ENCODE peak calls at places on chromosomes 13 and 19, in four cellular contexts. U, F, K and M are unnamed samples.

GRCh38 chr13:75400775-75401174 is 81.2 kb downstream of the TBC1D4 start:
- DNase-seq in U (no peak), F (peak; percentile 45), K (no peak), M (no peak)

GRCh38 chr19:7007859-7008258 is 13.4 kb downstream of the MBD3L2B start:
- DNase-seq in U (no peak), F (no peak), K (no peak), M (no peak)

GRCh38 chr19:49340069-49340864 is 5.1 kb downstream of the CD37 start:
- DNase-seq in K (peak; percentile 85), U (peak; percentile 93), F (peak; percentile 78), M (peak; percentile 60)

GRCh38 chr13:73287871-73288270 is 229.1 kb downstream of the KLF5 start:
- DNase-seq in K (no peak), F (no peak), U (no peak), M (no peak)

GRCh38 chr13:79490846-79491245 is 9.9 kb downstream of the NDFIP2 start:
- DNase-seq in K (no peak), F (no peak), U (no peak), M (no peak)

GRCh38 chr19:17385878-17386611 is 8.0 kb downstream of the CCDC194 start:
- DNase-seq in U (no peak), K (peak; percentile 78), F (peak; percentile 41), M (peak; percentile 89)

GRCh38 chr19:913080-913748 is at the start of gene R3HDM4:
- DNase-seq in U (no peak), F (no peak), K (peak; percentile 69), M (peak; percentile 64)

GRCh38 chr13:93029536-93029935 is 197.1 kb upstream of the GPC6 start:
- DNase-seq in U (no peak), F (no peak), K (no peak), M (no peak)

GRCh38 chr13:33087091-33087490 is 70.9 kb downstream of the KL start:
- DNase-seq in U (no peak), K (no peak), F (no peak), M (no peak)

GRCh38 chr19:30269638-30270037 is 102.5 kb upstream of the ZNF536 start:
- DNase-seq in F (no peak), U (no peak), K (no peak), M (no peak)

GRCh38 chr19:35039881-35040456 is 1.6 kb upstream of the HPN start:
- DNase-seq in K (no peak), F (peak; percentile 70), U (no peak), M (no peak)

GRCh38 chr19:17234911-17235617 is 9.0 kb downstream of the OCEL1 start:
- DNase-seq in F (no peak), K (peak; percentile 77), U (no peak), M (peak; percentile 82)

GRCh38 chr13:112586334-112586733 is 1.6 kb downstream of the TUBGCP3 start:
- DNase-seq in F (no peak), K (no peak), U (no peak), M (no peak)

GRCh38 chr19:8973501-8974091 is 36.6 kb downstream of the MUC16 start:
- DNase-seq in U (no peak), K (peak; percentile 46), F (no peak), M (no peak)

GRCh38 chr19:17944301-17944700 is 11.5 kb downstream of the CCDC124 start:
- DNase-seq in K (no peak), U (no peak), F (no peak), M (no peak)

GRCh38 chr13:55577082-55577846 is 1563.5 kb upstream of the PRR20A start:
- DNase-seq in K (no peak), U (no peak), F (no peak), M (no peak)

GRCh38 chr19:30391554-30392551 is 19.7 kb downstream of the ZNF536 start:
- DNase-seq in U (no peak), F (no peak), K (no peak), M (peak; percentile 29)

GRCh38 chr13:96707146-96707545 is 287.1 kb downstream of the OXGR1 start:
- DNase-seq in U (no peak), F (no peak), K (no peak), M (no peak)

GRCh38 chr19:3672575-3672948 is 27.7 kb downstream of the PIP5K1C start:
- DNase-seq in U (no peak), F (no peak), K (no peak), M (no peak)

GRCh38 chr19:3669616-3670257 is 30.5 kb downstream of the PIP5K1C start:
- DNase-seq in F (no peak), K (no peak), U (no peak), M (no peak)

GRCh38 chr19:3670258-3670795 is 29.9 kb downstream of the PIP5K1C start:
- DNase-seq in U (no peak), K (peak; percentile 88), F (no peak), M (no peak)

GRCh38 chr19:3671680-3672574 is 28.3 kb downstream of the PIP5K1C start:
- DNase-seq in F (no peak), U (no peak), K (peak; percentile 64), M (no peak)

GRCh38 chr19:3670796-3671679 is 29.2 kb downstream of the PIP5K1C start:
- DNase-seq in F (no peak), K (peak; percentile 84), U (no peak), M (no peak)
- TF ChIP-seq CBFB in F (no peak), K (no peak), U (peak; percentile 46), M (no peak)

DNA sequence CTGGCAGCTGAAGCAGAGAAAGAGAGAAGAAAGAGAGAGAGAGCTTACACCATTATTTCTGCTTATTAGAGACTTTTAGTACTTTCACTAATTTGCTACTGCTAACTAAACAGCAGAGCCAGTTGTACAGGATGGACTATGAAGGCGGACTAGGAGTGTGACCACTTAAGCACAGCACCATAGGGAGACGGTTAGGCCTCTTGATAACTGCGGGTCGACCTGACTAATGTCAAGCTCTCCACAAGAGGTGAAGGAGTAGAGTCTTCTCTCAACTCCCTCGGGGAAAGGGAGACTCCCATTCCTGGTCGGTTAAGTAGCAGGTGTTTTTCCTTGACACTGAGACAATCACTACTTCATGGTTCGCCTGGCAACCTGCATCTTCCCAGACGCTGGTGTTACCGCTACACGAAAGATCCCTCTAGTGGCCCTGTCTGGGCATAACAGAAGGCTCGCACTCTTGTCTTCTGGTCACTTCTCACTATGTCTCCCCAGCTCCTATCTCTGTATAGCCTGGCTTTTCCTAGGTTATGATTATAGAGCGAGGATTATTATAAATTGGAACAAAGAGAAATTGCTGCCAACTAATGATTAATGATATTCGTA is 5.3 kb upstream of the PSG7 start:
- DNase-seq in U (no peak), F (peak; percentile 6), K (peak; percentile 7), M (peak; percentile 55)
- TF ChIP-seq CTCF in U (peak; percentile 40), F (peak; percentile 50), K (peak; percentile 53), M (peak; percentile 37)

GRCh38 chr19:2014731-2015610 is 543 bp downstream of the BTBD2 start:
- DNase-seq in K (peak; percentile 87), F (no peak), U (no peak), M (peak; percentile 48)
- TF ChIP-seq ATF3 in K (no peak), F (no peak), U (no peak), M (no peak)

GRCh38 chr13:32059511-32059984 is 28.0 kb downstream of the FRY start:
- DNase-seq in K (no peak), U (no peak), F (peak; percentile 98), M (no peak)

GRCh38 chr13:32056316-32056715 is 24.7 kb downstream of the FRY start:
- DNase-seq in F (no peak), U (no peak), K (no peak), M (no peak)

GRCh38 chr13:32063622-32064233 is 32.2 kb downstream of the FRY start:
- DNase-seq in K (no peak), F (no peak), U (no peak), M (no peak)

DNA sequence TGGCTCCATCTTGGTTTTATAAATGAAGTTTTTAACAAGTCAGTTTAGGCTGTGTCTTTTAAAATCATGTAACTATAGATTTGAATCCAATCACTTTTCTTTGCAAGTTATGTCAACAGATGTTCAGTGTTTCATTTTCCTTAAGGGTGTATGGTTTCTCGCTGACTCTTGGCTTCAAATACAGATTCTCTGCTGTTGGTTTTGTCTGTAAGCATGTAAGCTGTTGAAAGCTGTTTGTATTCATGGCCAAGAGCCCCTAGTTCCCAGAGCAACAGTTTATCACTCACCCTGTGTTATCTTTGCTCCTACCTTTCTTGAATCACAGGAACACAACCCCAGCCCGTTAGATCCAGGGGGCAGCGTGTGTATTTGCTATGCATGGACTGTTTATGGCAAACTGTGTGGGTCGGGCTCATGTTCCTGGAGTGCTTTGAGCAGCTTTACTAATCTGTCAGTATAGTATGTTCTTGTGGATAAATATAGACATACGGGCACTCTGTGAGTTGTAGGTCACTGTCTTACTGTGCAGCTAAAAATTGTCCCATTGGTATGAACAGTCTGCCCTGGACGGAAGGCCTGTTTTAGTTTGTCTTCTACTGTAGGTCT is 28.8 kb downstream of the FRY start:
- DNase-seq in F (peak; percentile 40), U (no peak), K (no peak), M (no peak)
- TF ChIP-seq CBFB in F (no peak), U (no peak), K (no peak), M (no peak)

DNA sequence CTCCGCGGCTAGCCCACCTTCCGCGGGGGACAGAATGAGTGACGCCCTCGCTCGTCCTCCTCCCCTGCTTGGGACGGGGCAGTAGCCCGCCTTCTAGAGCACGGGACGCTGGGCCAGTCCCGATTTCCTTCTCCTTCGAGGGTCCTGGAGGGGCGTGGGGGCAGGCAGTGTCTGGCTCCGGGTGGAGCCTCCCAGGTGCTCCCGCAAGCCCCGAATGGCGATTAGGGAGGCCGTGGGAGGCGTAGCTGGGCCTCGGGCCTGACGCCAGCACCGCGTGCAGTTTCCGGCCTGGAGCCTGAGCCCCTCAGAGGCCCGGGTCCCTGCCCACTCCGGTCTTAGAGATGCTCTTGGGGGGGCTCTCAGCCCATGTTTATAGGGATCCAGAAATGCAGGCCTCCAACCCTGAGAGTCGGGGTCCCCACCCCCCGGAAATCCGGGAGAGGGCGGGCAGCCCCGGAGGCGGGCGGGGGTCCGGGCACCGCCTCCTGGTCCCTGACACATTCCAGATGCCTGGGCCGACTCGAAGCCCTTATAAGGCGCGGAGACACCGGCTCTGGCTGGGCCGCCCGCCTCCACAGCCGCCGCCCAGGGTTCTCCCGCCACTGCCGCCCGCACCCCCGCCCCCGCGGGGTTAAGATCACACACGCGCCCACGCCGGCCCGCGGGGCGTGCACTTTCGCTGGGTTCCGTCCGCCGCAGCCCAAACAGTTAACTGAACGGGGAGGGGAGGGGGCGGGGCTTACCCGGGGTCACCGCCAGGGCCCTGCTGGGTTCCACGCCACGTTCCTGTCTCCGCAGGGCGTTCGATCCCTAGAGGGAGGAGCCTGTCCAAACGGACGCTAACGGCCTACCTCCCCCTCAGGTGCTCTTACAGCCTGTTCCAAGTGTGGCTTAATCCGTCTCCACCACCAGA is 1.5 kb downstream of the MYADM start:
- DNase-seq in F (peak; percentile 82), U (no peak), K (peak; percentile 92), M (peak; percentile 85)
- TF ChIP-seq CTCF in F (no peak), U (no peak), K (no peak), M (no peak)

GRCh38 chr13:20350819-20351218 is 118.7 kb upstream of the GJB6 start:
- DNase-seq in F (no peak), U (no peak), K (no peak), M (no peak)

GRCh38 chr13:20348645-20349408 is 116.7 kb upstream of the GJB6 start:
- DNase-seq in U (no peak), K (no peak), F (no peak), M (no peak)

GRCh38 chr13:20351279-20352022 is 119.3 kb upstream of the GJB6 start:
- DNase-seq in F (no peak), K (no peak), U (no peak), M (no peak)

GRCh38 chr13:20349564-20350379 is 117.7 kb upstream of the GJB6 start:
- DNase-seq in F (no peak), U (no peak), K (no peak), M (no peak)

GRCh38 chr13:20350380-20350763 is 118.3 kb upstream of the GJB6 start:
- DNase-seq in K (no peak), F (no peak), U (no peak), M (no peak)
- TF ChIP-seq ATF3 in K (no peak), F (no peak), U (no peak), M (no peak)

GRCh38 chr19:12802267-12803106 is 618 bp downstream of the THSD8 start:
- DNase-seq in U (no peak), F (no peak), K (peak; percentile 16), M (no peak)
- TF ChIP-seq CBFB in U (no peak), F (no peak), K (no peak), M (no peak)